ENCODE peak calls at places on chromosome 17, in four cellular contexts. P is sigmoid colon, Z is mammary epithelial cell, C is adrenal gland. Q is an unnamed sample.

GRCh38 chr17:73293480-73293911 is 18.3 kb downstream of the CDC42EP4 start:
- DNase-seq in P (peak; percentile 92), Z (peak; percentile 91), C (peak; percentile 85), Q (peak; percentile 57)

GRCh38 chr17:182164-182751 is 808 bp upstream of the DOC2B start:
- DNase-seq in Z (no peak), P (no peak), C (no peak), Q (no peak)

GRCh38 chr17:60817187-60817586 is 139.5 kb downstream of the BCAS3 start:
- DNase-seq in P (no peak), C (no peak), Z (peak; percentile 66), Q (no peak)

GRCh38 chr17:76793775-76794174 is 55.9 kb downstream of the MFSD11 start:
- DNase-seq in C (no peak), P (no peak), Z (peak; percentile 29), Q (no peak)

GRCh38 chr17:69236464-69236863 is 7.8 kb upstream of the ABCA10 start:
- DNase-seq in Z (no peak), P (no peak), C (no peak), Q (no peak)

GRCh38 chr17:70804161-70804560 is 634.8 kb downstream of the KCNJ2 start:
- DNase-seq in C (no peak), Z (peak; percentile 17), P (no peak), Q (peak; percentile 9)

GRCh38 chr17:43931062-43931571 is 11.2 kb downstream of the PPY start:
- DNase-seq in P (no peak), Z (no peak), C (no peak), Q (no peak)

GRCh38 chr17:82692268-82692667 is 6.2 kb downstream of the RAB40B start:
- DNase-seq in Z (no peak), P (no peak), C (no peak), Q (no peak)

GRCh38 chr17:62725791-62726249 is 82.3 kb downstream of the MARCHF10 start:
- DNase-seq in P (no peak), C (no peak), Z (peak; percentile 58), Q (no peak)

GRCh38 chr17:47872651-47873161 is 21.7 kb upstream of the SP6 start:
- DNase-seq in P (no peak), C (no peak), Z (peak; percentile 53), Q (no peak)

GRCh38 chr17:75414488-75414887 is 9.0 kb upstream of the GRB2 start:
- DNase-seq in C (no peak), P (no peak), Z (no peak), Q (no peak)

GRCh38 chr17:80254396-80255241 is 6.0 kb upstream of the RNF213 start:
- DNase-seq in Z (peak; percentile 87), P (no peak), C (peak; percentile 66), Q (peak; percentile 76)

GRCh38 chr17:44363613-44364159 is at the start of gene FAM171A2:
- DNase-seq in P (no peak), Z (peak; percentile 23), C (no peak), Q (peak; percentile 65)

GRCh38 chr17:14098246-14098645 is 28.9 kb downstream of the COX10 start:
- DNase-seq in C (no peak), Z (peak; percentile 46), P (no peak), Q (no peak)

GRCh38 chr17:51391992-51392654 is 131.8 kb downstream of the UTP18 start:
- DNase-seq in C (no peak), Z (peak; percentile 13), P (no peak), Q (peak; percentile 33)

GRCh38 chr17:72408122-72408382 is 287.2 kb downstream of the SOX9 start:
- DNase-seq in Z (no peak), C (no peak), P (no peak), Q (no peak)

GRCh38 chr17:62093188-62094155 is 28.4 kb upstream of the MED13 start:
- DNase-seq in C (peak; percentile 19), P (no peak), Z (peak; percentile 96), Q (peak; percentile 74)

GRCh38 chr17:58960068-58960467 is 146.6 kb downstream of the TRIM37 start:
- DNase-seq in C (no peak), P (no peak), Z (peak; percentile 74), Q (peak; percentile 17)

GRCh38 chr17:13759936-13760335 is 158.2 kb upstream of the HS3ST3A1 start:
- DNase-seq in Z (no peak), P (no peak), C (no peak), Q (no peak)

GRCh38 chr17:65279456-65279855 is 142.3 kb downstream of the RGS9 start:
- DNase-seq in C (no peak), P (no peak), Z (no peak), Q (no peak)

DNA sequence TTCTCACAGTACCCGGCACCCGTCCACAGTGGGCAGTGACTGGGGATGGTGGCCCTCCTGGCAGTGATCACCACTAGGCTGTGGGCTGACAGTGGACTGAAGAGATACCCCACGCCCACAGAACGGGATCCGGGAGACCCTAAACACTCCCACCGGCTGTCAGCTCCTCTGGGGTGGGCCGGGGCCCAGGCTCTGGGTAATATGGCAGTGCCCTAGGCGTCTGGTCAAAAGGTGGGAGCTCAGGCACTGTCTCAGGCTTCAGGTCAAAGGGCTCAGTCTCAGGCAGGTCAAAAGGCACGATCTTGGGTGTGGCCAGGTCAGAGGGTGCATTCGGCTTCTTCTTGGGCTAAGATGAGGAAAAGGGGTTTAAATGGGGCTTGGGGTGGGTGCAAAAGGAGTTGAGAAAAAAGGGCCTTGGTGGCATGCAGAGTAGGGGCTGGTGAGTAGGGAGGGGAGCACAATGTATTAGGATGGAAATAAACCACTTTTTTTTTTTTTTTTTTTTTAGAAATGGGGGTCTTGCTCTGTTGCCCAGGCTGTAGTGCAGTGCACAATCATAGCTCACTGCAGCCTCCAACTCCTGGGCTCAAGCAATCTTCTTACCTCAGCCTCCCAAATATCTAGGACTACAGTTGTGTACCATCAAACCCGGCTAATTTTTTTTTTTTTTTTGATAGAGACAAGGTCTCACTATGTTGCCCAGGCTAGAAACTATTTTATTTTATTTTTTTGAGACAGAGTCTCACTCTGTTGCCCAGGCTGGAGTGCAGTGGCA is 11.0 kb downstream of the CAVIN1 start:
- DNase-seq in C (no peak), Z (no peak), P (no peak), Q (no peak)
- H3K36me3 ChIP-seq in C (no peaks in the 10 kb centered on the region), Z (peaks cover 9% of the 10 kb centered on the region), P (no peaks in the 10 kb centered on the region), Q (peaks cover 51% of the 10 kb centered on the region)

GRCh38 chr17:4318596-4318995 is 47.9 kb downstream of the UBE2G1 start:
- DNase-seq in P (no peak), Z (peak; percentile 47), C (no peak), Q (no peak)
- H3K36me3 ChIP-seq in P (no peaks in the 10 kb centered on the region), Z (no peaks in the 10 kb centered on the region), C (no peaks in the 10 kb centered on the region), Q (no peaks in the 10 kb centered on the region)

GRCh38 chr17:17118399-17118798 is 76.1 kb downstream of the MPRIP start:
- DNase-seq in P (no peak), C (no peak), Z (no peak), Q (no peak)

GRCh38 chr17:17117923-17118322 is 75.7 kb downstream of the MPRIP start:
- DNase-seq in P (no peak), Z (no peak), C (no peak), Q (no peak)

GRCh38 chr17:17114592-17115225 is 72.5 kb downstream of the MPRIP start:
- DNase-seq in P (no peak), C (no peak), Z (no peak), Q (no peak)

GRCh38 chr17:17116406-17116805 is 74.1 kb downstream of the MPRIP start:
- DNase-seq in P (no peak), C (no peak), Z (no peak), Q (no peak)

DNA sequence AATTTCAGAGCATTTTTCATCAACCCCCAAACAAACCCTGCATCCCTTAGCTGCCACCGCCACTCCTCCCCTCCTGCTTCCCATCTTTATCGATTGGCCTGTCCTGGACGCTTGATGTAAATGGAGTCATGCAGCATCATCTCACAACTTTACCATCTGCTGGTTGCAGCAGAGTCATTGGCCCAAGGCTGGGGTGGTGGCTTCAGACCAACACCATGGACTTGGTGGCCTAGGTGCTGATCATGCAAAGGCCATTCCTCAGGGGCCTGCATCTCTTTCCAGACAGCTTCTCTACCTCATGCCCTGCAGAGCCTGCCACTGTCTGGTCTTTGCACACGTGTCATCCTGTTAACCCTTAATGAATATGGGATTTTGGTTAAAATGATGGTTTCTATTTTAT is 73.4 kb downstream of the MPRIP start:
- DNase-seq in Z (no peak), P (no peak), C (no peak), Q (no peak)
- H3K36me3 ChIP-seq in Z (no peaks in the 10 kb centered on the region), P (no peaks in the 10 kb centered on the region), C (no peaks in the 10 kb centered on the region), Q (no peaks in the 10 kb centered on the region)

GRCh38 chr17:78682363-78682762 is 99.7 kb downstream of the CYTH1 start:
- DNase-seq in Z (no peak), P (no peak), C (no peak), Q (no peak)
- H3K36me3 ChIP-seq in Z (peaks cover 11% of the 10 kb centered on the region), P (peaks cover 31% of the 10 kb centered on the region), C (no peaks in the 10 kb centered on the region), Q (peaks cover 6% of the 10 kb centered on the region)

GRCh38 chr17:40559954-40560591 is 5.2 kb downstream of the CCR7 start:
- DNase-seq in Z (peak; percentile 90), P (peak; percentile 96), C (peak; percentile 88), Q (peak; percentile 86)

GRCh38 chr17:40560592-40561293 is 4.5 kb downstream of the CCR7 start:
- DNase-seq in C (no peak), Z (no peak), P (no peak), Q (no peak)

GRCh38 chr17:40561871-40562611 is 3.2 kb downstream of the CCR7 start:
- DNase-seq in Z (no peak), P (no peak), C (no peak), Q (no peak)

GRCh38 chr17:40562841-40563370 is 2.4 kb downstream of the CCR7 start:
- DNase-seq in Z (no peak), P (no peak), C (no peak), Q (no peak)

DNA sequence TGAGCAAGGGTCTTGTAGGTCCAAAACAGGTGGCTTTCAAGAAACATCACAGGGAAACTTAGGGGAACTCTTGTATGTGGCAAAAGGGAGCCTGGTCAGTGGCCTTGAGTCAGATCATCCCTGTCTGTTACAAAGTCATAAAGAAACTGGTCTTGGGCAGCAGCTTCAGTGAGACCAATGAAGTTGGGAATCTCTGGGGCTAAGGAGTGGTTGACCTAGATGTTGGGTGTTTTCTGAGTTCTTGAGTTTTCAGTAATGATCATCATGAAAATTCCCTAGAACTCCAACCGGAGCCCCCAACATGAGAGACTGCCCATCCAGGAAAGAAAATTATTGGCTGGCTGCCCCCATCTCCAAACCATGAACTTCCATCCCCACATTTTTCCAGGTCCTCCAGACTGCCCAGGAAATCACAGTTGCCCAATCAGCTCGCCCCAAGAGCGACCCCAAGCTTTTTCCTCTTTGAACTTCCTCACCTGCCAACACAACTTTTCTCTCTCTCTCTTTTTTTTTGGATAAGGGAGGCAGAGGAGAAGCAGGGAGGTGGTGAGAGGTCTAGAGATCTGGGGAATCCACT is 3.9 kb downstream of the CCR7 start:
- DNase-seq in Z (no peak), C (no peak), P (no peak), Q (no peak)
- H3K36me3 ChIP-seq in Z (no peaks in the 10 kb centered on the region), C (no peaks in the 10 kb centered on the region), P (no peaks in the 10 kb centered on the region), Q (no peaks in the 10 kb centered on the region)

Q was measured in MG63.